ENCODE peak calls at places on chromosomes 4 and X, in seven cellular contexts. P is IMR-90; O is sigmoid colon; E is left ventricle myocardium inferior; X is CD8-positive, alpha-beta memory T cell; J is A549; H is PC-3. K is an unnamed sample.
A peak's percentile ranks its signal among the peaks of the same experiment; 100 is the strongest.

GRCh38 chrX:101452051-101452450 is 33.2 kb upstream of the ARMCX4 start:
- DNase-seq in P (no peak), O (no peak), E (no peak), X (no peak), J (no peak), H (no peak), K (no peak)

GRCh38 chr4:118849867-118850812 is 14.2 kb upstream of the SEC24D start:
- DNase-seq in P (peak; percentile 14), O (no peak), E (no peak), X (peak; percentile 38), J (no peak), H (peak; percentile 4), K (no peak)

GRCh38 chrX:54808109-54808604 is 612 bp downstream of the MAGED2 start:
- DNase-seq in P (no peak), O (peak; percentile 86), E (peak; percentile 76), X (peak; percentile 57), J (peak; percentile 36), H (no peak), K (peak; percentile 72)

GRCh38 chr4:80125252-80126177 is 52.5 kb upstream of the ANTXR2 start:
- DNase-seq in P (peak; percentile 50), O (no peak), E (no peak), X (peak; percentile 2), J (no peak), H (peak; percentile 48), K (no peak)

GRCh38 chr4:176448761-176449160 is 129.0 kb downstream of the SPCS3 start:
- DNase-seq in P (no peak), O (no peak), E (no peak), X (no peak), J (no peak), H (no peak), K (no peak)

GRCh38 chr4:87527446-87528240 is 1.5 kb downstream of the SPARCL1 start:
- DNase-seq in P (no peak), O (no peak), E (peak; percentile 28), X (no peak), J (no peak), H (no peak), K (no peak)

GRCh38 chrX:150899191-150899757 is 806 bp upstream of the CD99L2 start:
- DNase-seq in P (peak; percentile 6), O (peak; percentile 68), E (peak; percentile 28), X (peak; percentile 13), J (peak; percentile 12), H (peak; percentile 13), K (no peak)

GRCh38 chr4:158884280-158884679 is 115.5 kb downstream of the FNIP2 start:
- DNase-seq in P (no peak), O (peak; percentile 83), E (no peak), X (no peak), J (no peak), H (no peak), K (no peak)

GRCh38 chrX:69535661-69536060 is 31.5 kb downstream of the NALF2 start:
- DNase-seq in P (no peak), O (no peak), E (no peak), X (no peak), J (no peak), H (no peak), K (no peak)

GRCh38 chr4:184750926-184751584 is 17.2 kb upstream of the CENPU start:
- DNase-seq in P (no peak), O (no peak), E (no peak), X (no peak), J (no peak), H (no peak), K (no peak)
- H3K4me1 ChIP-seq in P (peaks cover 6% of the 10 kb centered on the region), O (no peaks in the 10 kb centered on the region), E (peaks cover 79% of the 10 kb centered on the region), X (peaks cover 6% of the 10 kb centered on the region), J (peaks cover 2% of the 10 kb centered on the region), H (peaks cover 31% of the 10 kb centered on the region), K (peaks cover 23% of the 10 kb centered on the region)

GRCh38 chr4:2592572-2592971 is 56.1 kb downstream of the FAM193A start:
- DNase-seq in P (no peak), O (no peak), E (no peak), X (no peak), J (no peak), H (no peak), K (no peak)

GRCh38 chr4:2593003-2593402 is 56.6 kb downstream of the FAM193A start:
- DNase-seq in P (no peak), O (no peak), E (no peak), X (no peak), J (no peak), H (no peak), K (no peak)

GRCh38 chr4:2595436-2595835 is 59.0 kb downstream of the FAM193A start:
- DNase-seq in P (peak; percentile 66), O (no peak), E (no peak), X (no peak), J (no peak), H (no peak), K (no peak)

GRCh38 chr4:2598661-2599654 is 62.5 kb downstream of the FAM193A start:
- DNase-seq in P (peak; percentile 19), O (no peak), E (no peak), X (no peak), J (no peak), H (no peak), K (no peak)

DNA sequence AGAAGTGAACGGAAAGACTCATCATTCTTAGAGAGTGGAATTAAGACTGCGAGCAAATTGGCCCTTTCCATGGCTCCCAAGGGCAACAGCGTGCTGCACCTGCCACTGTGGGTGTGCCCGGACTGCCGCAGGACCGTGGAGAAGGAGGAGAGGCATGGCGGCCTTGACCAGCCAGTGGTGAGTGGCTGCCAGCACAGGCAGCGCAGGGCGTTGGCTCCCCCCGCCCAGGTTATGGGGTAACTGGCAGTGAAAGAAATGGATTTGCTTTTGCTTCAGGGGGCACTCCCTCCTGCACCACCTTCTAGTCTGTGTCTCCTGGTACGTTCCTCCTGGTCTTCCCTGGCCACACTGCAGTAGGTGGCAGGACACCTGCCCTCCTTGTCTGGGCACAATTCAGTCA is 59.7 kb downstream of the FAM193A start:
- DNase-seq in P (no peak), O (no peak), E (no peak), X (no peak), J (no peak), H (no peak), K (no peak)
- H3K4me1 ChIP-seq in P (peaks cover 36% of the 10 kb centered on the region), O (no peaks in the 10 kb centered on the region), E (peaks cover 99% of the 10 kb centered on the region), X (peaks cover 36% of the 10 kb centered on the region), J (no peaks in the 10 kb centered on the region), H (no peaks in the 10 kb centered on the region), K (no peaks in the 10 kb centered on the region)

GRCh38 chr4:140243345-140243753 is 89.4 kb upstream of the MAML3 start:
- DNase-seq in P (no peak), O (no peak), E (no peak), X (no peak), J (no peak), H (peak; percentile 75), K (peak; percentile 28)
- H3K4me1 ChIP-seq in P (peaks cover 6% of the 10 kb centered on the region), O (no peaks in the 10 kb centered on the region), E (peaks cover 18% of the 10 kb centered on the region), X (peaks cover 18% of the 10 kb centered on the region), J (peaks cover 5% of the 10 kb centered on the region), H (peaks cover 20% of the 10 kb centered on the region), K (no peaks in the 10 kb centered on the region)

DNA sequence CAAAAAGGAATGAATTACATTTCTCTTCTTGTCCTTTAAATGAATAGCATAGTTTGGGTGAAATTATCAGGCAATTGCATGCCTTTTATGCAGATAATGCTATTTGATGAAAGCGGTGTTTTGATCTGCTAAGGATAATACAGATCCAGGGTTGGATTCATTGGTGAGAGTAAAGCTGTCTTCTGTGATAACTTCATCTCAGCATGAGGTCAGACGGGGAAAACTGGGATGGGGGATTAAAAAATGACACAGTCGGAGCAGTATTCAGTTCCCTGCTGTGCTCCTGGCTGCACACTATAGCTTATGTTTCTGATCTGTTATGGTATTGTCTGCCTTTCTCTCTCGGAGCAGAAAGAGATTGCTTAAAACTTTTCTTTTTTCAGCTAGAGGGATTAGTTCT is 105.9 kb upstream of the TENM3 start:
- DNase-seq in P (no peak), O (no peak), E (no peak), X (no peak), J (no peak), H (no peak), K (no peak)
- H3K4me1 ChIP-seq in P (peaks cover under 1% of the 10 kb centered on the region), O (no peaks in the 10 kb centered on the region), E (peaks cover 2% of the 10 kb centered on the region), X (no peaks in the 10 kb centered on the region), J (no peaks in the 10 kb centered on the region), H (no peaks in the 10 kb centered on the region), K (peaks cover under 1% of the 10 kb centered on the region)

DNA sequence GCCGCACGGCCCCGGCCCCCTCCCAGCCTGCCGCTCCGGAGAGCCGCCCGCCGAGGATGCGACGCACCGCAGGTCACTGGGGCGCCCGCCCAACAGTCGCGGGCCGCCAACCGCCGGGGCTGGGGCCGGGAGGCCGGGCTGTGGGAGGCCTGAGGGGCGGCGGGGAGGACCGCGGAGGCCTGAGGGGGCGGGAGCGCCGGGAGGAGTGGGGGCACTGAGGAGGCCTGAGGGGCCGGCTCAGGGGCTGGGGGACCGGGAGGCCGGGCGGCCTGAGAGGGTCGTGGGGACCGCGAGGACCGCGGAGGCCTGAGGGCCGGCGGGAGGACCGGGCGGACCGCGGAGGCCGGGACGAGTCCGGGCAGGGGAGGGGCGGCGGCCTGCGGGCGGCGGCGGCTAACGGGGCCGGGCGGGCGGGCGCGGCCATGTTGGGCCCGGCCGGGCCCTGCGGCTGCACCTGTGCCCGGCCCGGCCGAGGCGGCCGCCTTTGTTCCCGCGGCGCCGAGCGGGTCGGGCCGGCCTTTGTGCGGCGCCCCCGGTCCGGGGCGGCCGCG is 353 bp downstream of the NSD2 start:
- DNase-seq in P (no peak), O (peak; percentile 72), E (no peak), X (no peak), J (no peak), H (no peak), K (peak; percentile 70)
- H3K4me1 ChIP-seq in P (peaks cover 14% of the 10 kb centered on the region), O (no peaks in the 10 kb centered on the region), E (peaks cover 34% of the 10 kb centered on the region), X (peaks cover 17% of the 10 kb centered on the region), J (peaks cover 43% of the 10 kb centered on the region), H (peaks cover 25% of the 10 kb centered on the region), K (peaks cover 27% of the 10 kb centered on the region)

GRCh38 chrX:65783746-65784145 is 116.3 kb downstream of the MSN start:
- DNase-seq in P (no peak), O (no peak), E (no peak), X (no peak), J (no peak), H (no peak), K (no peak)

GRCh38 chrX:65781845-65782244 is 114.4 kb downstream of the MSN start:
- DNase-seq in P (no peak), O (no peak), E (no peak), X (no peak), J (no peak), H (no peak), K (no peak)
- H3K4me1 ChIP-seq in P (no peaks in the 10 kb centered on the region), O (no peaks in the 10 kb centered on the region), E (no peaks in the 10 kb centered on the region), X (no peaks in the 10 kb centered on the region), J (no peaks in the 10 kb centered on the region), H (no peaks in the 10 kb centered on the region), K (no peaks in the 10 kb centered on the region)

DNA sequence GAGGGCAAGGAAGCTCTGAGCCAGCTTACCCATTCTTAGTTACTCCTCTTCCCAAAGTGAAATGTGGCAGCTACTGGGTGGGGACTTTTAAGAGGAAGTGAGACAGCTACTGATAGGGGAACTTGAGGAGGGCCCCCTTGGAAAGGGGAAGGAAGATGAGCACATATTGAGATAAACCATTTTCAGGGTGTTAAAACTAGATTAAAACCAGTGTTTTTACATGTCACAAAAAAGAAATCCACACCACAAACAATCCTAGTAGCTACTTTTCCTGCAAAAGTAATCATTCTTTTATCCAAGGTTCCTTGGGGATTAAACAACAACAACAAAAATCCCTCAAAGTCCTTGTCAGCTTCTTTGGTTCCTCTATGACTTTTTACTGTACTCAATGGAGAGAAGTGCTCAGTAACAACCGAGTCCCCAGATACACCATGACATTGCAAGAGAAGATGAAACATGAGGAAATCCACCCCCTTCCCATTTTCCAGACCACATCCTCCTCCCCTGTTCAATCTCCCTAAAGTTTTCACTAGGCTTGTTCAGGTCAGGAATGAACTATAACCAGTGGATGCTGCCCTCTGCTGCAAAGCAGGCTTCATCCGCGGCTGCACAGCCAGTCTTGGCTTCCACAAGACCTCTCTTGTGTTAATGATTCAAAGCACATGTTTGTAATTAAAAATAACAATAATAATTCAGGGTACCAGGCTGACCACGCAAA is 113.5 kb upstream of the TMEM164 start:
- DNase-seq in P (peak; percentile 27), O (no peak), E (no peak), X (no peak), J (no peak), H (peak; percentile 25), K (no peak)
- H3K4me1 ChIP-seq in P (peaks cover 2% of the 10 kb centered on the region), O (no peaks in the 10 kb centered on the region), E (no peaks in the 10 kb centered on the region), X (no peaks in the 10 kb centered on the region), J (no peaks in the 10 kb centered on the region), H (no peaks in the 10 kb centered on the region), K (no peaks in the 10 kb centered on the region)

K was measured in pancreas.